ENCODE peak calls at places on chromosome 11, in ten cellular contexts. J is H9, A is right atrium auricular region, O is lung, M is heart left ventricle, C is ovary, F is K562, B is thoracic aorta, N is tibial artery, V is keratinocyte. E is an unnamed sample. For H3K4me1, the result is how much of the 10 kb centered on the place peaks cover.

GRCh38 chr11:20363149-20363499 is 390 bp upstream of the HTATIP2 start:
- DNase-seq in J (no peak), A (no peak), O (no peak), M (no peak), C (no peak), F (no peak), B (no peak), N (no peak), V (no peak), E (no peak)

GRCh38 chr11:116936754-116937153 is 99.3 kb upstream of the APOA1 start:
- DNase-seq in J (no peak), A (no peak), O (no peak), M (no peak), C (no peak), F (no peak), B (no peak), N (no peak), V (no peak), E (no peak)

GRCh38 chr11:10899542-10899830 is 41.6 kb upstream of the ZBED5 start:
- DNase-seq in J (no peak), A (no peak), O (peak), M (peak), C (peak), F (peak), B (peak), N (peak), V (peak), E (peak)

GRCh38 chr11:46348566-46348981 is 1.3 kb downstream of the DGKZ start:
- DNase-seq in J (no peak), A (no peak), O (no peak), M (no peak), C (no peak), F (no peak), B (no peak), N (no peak), V (no peak), E (peak)

GRCh38 chr11:34468209-34468841 is 29.6 kb downstream of the CAT start:
- DNase-seq in J (peak), A (no peak), O (no peak), M (no peak), C (no peak), F (peak), B (no peak), N (no peak), V (no peak), E (no peak)

GRCh38 chr11:13440100-13440855 is 22.7 kb downstream of the BTBD10 start:
- DNase-seq in J (no peak), A (no peak), O (peak), M (peak), C (peak), F (no peak), B (no peak), N (peak), V (no peak), E (no peak)

GRCh38 chr11:12786891-12787290 is 112.7 kb downstream of the TEAD1 start:
- DNase-seq in J (no peak), A (no peak), O (no peak), M (no peak), C (no peak), F (no peak), B (no peak), N (no peak), V (no peak), E (no peak)

GRCh38 chr11:22976146-22976545 is 115.9 kb upstream of the CCDC179 start:
- DNase-seq in J (no peak), A (no peak), O (no peak), M (no peak), C (no peak), F (no peak), B (no peak), N (peak), V (no peak), E (peak)

GRCh38 chr11:95547186-95547585 is 242.4 kb downstream of the FAM76B start:
- DNase-seq in J (no peak), A (no peak), O (no peak), M (no peak), C (no peak), F (no peak), B (no peak), N (no peak), V (no peak), E (no peak)

GRCh38 chr11:126115820-126116319 is 53.2 kb upstream of the CDON start:
- DNase-seq in J (no peak), A (peak), O (peak), M (peak), C (peak), F (peak), B (peak), N (peak), V (no peak), E (peak)

GRCh38 chr11:80103149-80103859 is 662.5 kb upstream of the TENM4 start:
- DNase-seq in J (no peak), A (no peak), O (no peak), M (no peak), C (no peak), F (no peak), B (no peak), N (no peak), V (peak), E (no peak)

GRCh38 chr11:119486016-119486415 is 63.0 kb upstream of the THY1 start:
- DNase-seq in J (peak), A (no peak), O (no peak), M (no peak), C (no peak), F (no peak), B (no peak), N (no peak), V (no peak), E (no peak)

GRCh38 chr11:107732327-107733051 is 20.6 kb upstream of the SLN start:
- DNase-seq in J (no peak), A (no peak), O (no peak), M (no peak), C (no peak), F (no peak), B (no peak), N (no peak), V (no peak), E (no peak)

GRCh38 chr11:123145220-123145619 is 49.8 kb downstream of the CLMP start:
- DNase-seq in J (no peak), A (no peak), O (peak), M (no peak), C (peak), F (no peak), B (peak), N (no peak), V (no peak), E (peak)

GRCh38 chr11:125390949-125391348 is 105.1 kb downstream of the FEZ1 start:
- DNase-seq in J (no peak), A (no peak), O (no peak), M (no peak), C (no peak), F (no peak), B (no peak), N (no peak), V (no peak), E (no peak)

GRCh38 chr11:2522636-2523255 is 77.9 kb downstream of the KCNQ1 start:
- DNase-seq in J (peak), A (peak), O (no peak), M (peak), C (peak), F (no peak), B (no peak), N (no peak), V (no peak), E (peak)

GRCh38 chr11:75389925-75390324 is 9.4 kb upstream of the RPS3 start:
- DNase-seq in J (no peak), A (no peak), O (no peak), M (no peak), C (no peak), F (no peak), B (no peak), N (no peak), V (no peak), E (no peak)

GRCh38 chr11:83374311-83374710 is 88.1 kb upstream of the CCDC90B start:
- DNase-seq in J (no peak), A (no peak), O (no peak), M (no peak), C (no peak), F (no peak), B (no peak), N (no peak), V (no peak), E (no peak)

GRCh38 chr11:68741536-68741935 is 9.8 kb downstream of the TESMIN start:
- DNase-seq in J (no peak), A (no peak), O (no peak), M (no peak), C (no peak), F (no peak), B (no peak), N (no peak), V (no peak), E (no peak)

GRCh38 chr11:82872377-82873150 is 27.7 kb downstream of the PRCP start:
- DNase-seq in J (no peak), A (no peak), O (no peak), M (no peak), C (no peak), F (no peak), B (no peak), N (no peak), V (no peak), E (no peak)

GRCh38 chr11:83836883-83837654 is 550.9 kb upstream of the CCDC90B start:
- DNase-seq in J (peak), A (no peak), O (peak), M (peak), C (peak), F (peak), B (no peak), N (peak), V (no peak), E (peak)

GRCh38 chr11:126602993-126603392 is 247.5 kb downstream of the ST3GAL4 start:
- DNase-seq in J (no peak), A (no peak), O (no peak), M (no peak), C (no peak), F (no peak), B (no peak), N (no peak), V (no peak), E (no peak)

GRCh38 chr11:2564008-2564530 is 119.3 kb downstream of the KCNQ1 start:
- DNase-seq in J (no peak), A (no peak), O (no peak), M (no peak), C (peak), F (no peak), B (no peak), N (no peak), V (no peak), E (peak)

GRCh38 chr11:76769071-76769560 is 14.0 kb upstream of the TSKU start:
- DNase-seq in J (no peak), A (no peak), O (no peak), M (no peak), C (no peak), F (no peak), B (no peak), N (no peak), V (no peak), E (peak)

GRCh38 chr11:102528618-102529017 is 1.9 kb downstream of the MMP7 start:
- DNase-seq in J (no peak), A (no peak), O (no peak), M (no peak), C (no peak), F (no peak), B (no peak), N (no peak), V (no peak), E (no peak)

GRCh38 chr11:45982656-45983470 is 60.4 kb downstream of the LARGE2 start:
- DNase-seq in J (peak), A (no peak), O (no peak), M (peak), C (peak), F (peak), B (peak), N (no peak), V (no peak), E (no peak)

GRCh38 chr11:121715395-121715794 is 262.6 kb upstream of the SORL1-AS1 start:
- DNase-seq in J (no peak), A (no peak), O (no peak), M (no peak), C (no peak), F (no peak), B (no peak), N (no peak), V (no peak), E (no peak)

GRCh38 chr11:13289081-13289480 is 11.5 kb downstream of the BMAL1 start:
- DNase-seq in J (no peak), A (no peak), O (no peak), M (no peak), C (no peak), F (no peak), B (no peak), N (no peak), V (no peak), E (no peak)

GRCh38 chr11:131511794-131512193 is 141.4 kb downstream of the NTM start:
- DNase-seq in J (peak), A (no peak), O (no peak), M (no peak), C (no peak), F (peak), B (no peak), N (no peak), V (no peak), E (peak)

GRCh38 chr11:9769621-9770020 is 105.7 kb downstream of the SWAP70 start:
- DNase-seq in J (no peak), A (no peak), O (no peak), M (no peak), C (no peak), F (no peak), B (no peak), N (no peak), V (no peak), E (no peak)
- H3K4me1 ChIP-seq in J (under half), A (under half), O (under half), M (under half), C (under half), F (under half), B (under half), N (under half), V (under half), E (under half)

DNA sequence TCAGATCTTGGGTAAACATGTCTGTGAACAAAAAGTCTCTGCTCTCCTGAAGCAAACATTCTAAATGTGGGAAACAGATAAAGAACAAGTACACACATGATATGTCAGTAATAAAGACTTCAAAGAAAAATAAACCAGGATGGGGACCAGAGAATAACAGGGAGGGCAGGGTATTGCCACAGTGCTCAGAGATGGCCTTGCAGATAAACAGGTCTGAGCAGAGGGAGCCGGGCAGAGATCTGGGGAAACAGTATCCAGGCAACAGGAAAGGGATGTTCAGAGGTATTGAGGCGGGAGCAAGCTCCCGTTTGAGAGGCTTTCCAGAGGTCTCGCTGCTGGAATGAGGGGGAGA is 2.9 kb downstream of the CCDC86 start:
- DNase-seq in J (no peak), A (no peak), O (no peak), M (no peak), C (no peak), F (no peak), B (no peak), N (no peak), V (no peak), E (no peak)
- H3K4me1 ChIP-seq in J (under half), A (under half), O (under half), M (under half), C (under half), F (under half), B (under half), N (under half), V (under half), E (under half)

GRCh38 chr11:63699906-63700305 is 18.6 kb downstream of the RTN3 start:
- DNase-seq in J (no peak), A (no peak), O (no peak), M (no peak), C (no peak), F (no peak), B (no peak), N (no peak), V (no peak), E (no peak)
- H3K4me1 ChIP-seq in J (under half), A (under half), O (under half), M (under half), C (under half), F (under half), B (under half), N (under half), V (under half), E (under half)

GRCh38 chr11:27754035-27755017 is 54.1 kb upstream of the BDNF start:
- DNase-seq in J (no peak), A (no peak), O (no peak), M (no peak), C (no peak), F (no peak), B (no peak), N (no peak), V (no peak), E (no peak)
- H3K4me1 ChIP-seq in J (under half), A (under half), O (under half), M (under half), C (under half), F (under half), B (under half), N (under half), V (under half), E (under half)

GRCh38 chr11:47468598-47469214 is 19.8 kb upstream of the RAPSN start:
- DNase-seq in J (no peak), A (no peak), O (no peak), M (no peak), C (no peak), F (no peak), B (no peak), N (no peak), V (no peak), E (no peak)

GRCh38 chr11:47466701-47467250 is 17.8 kb upstream of the RAPSN start:
- DNase-seq in J (no peak), A (no peak), O (no peak), M (peak), C (peak), F (no peak), B (no peak), N (no peak), V (no peak), E (peak)

GRCh38 chr11:47464479-47464878 is 15.5 kb upstream of the RAPSN start:
- DNase-seq in J (no peak), A (no peak), O (no peak), M (no peak), C (no peak), F (no peak), B (no peak), N (no peak), V (no peak), E (no peak)

GRCh38 chr11:47467372-47467771 is 18.4 kb upstream of the RAPSN start:
- DNase-seq in J (no peak), A (no peak), O (no peak), M (no peak), C (no peak), F (no peak), B (no peak), N (no peak), V (no peak), E (peak)

GRCh38 chr11:47466201-47466600 is 17.3 kb upstream of the RAPSN start:
- DNase-seq in J (no peak), A (no peak), O (no peak), M (no peak), C (no peak), F (no peak), B (no peak), N (no peak), V (no peak), E (no peak)
- H3K4me1 ChIP-seq in J (under half), A (under half), O (under half), M (under half), C (under half), F (under half), B (under half), N (under half), V (under half), E (under half)

DNA sequence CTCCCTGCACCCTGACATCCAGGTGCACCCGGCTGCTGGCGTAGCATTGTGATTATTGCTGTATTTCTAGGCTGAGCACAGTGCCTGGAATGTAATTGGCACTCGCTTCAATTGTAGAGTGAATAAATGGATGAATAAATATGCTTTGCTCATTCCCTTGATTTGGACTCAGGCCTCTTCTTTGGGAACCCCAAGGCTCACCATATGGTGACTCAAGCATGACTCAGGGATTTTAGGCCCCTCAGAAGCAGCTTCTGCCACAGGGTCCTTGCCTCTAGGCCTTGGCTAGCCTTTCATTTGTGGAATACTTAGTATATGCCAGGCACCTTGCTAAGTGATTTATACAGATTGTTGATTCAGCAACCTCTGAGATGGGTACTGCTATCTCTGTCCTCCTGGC is 78.9 kb downstream of the GRIK4 start:
- DNase-seq in J (no peak), A (no peak), O (no peak), M (no peak), C (no peak), F (no peak), B (no peak), N (no peak), V (no peak), E (no peak)
- H3K4me1 ChIP-seq in J (under half), A (under half), O (under half), M (under half), C (under half), F (under half), B (under half), N (under half), V (under half), E (under half)